ENCODE peak calls at places on chromosomes 13 and 19, in six cellular contexts. Z is GM13977; W is activated CD4-positive, alpha-beta T cell treated with anti-CD3 and anti-CD28 coated beads for 48 hours; Y is SK-N-SH; X is epithelial cell of proximal tubule; B is MCF 10A. K is an unnamed sample.

GRCh38 chr19:33553530-33554310 is 32.1 kb upstream of the PEPD start:
- DNase-seq in Y (no peak), Z (no peak), X (no peak), B (no peak), W (no peak), K (no peak)

GRCh38 chr13:51728275-51728673 is 75.7 kb downstream of the DHRS12 start:
- DNase-seq in X (no peak), Y (no peak), Z (no peak), W (no peak), B (no peak), K (no peak)

GRCh38 chr13:93861818-93862217 is 617.7 kb downstream of the DCT start:
- DNase-seq in Z (no peak), W (no peak), X (peak; percentile 38), B (peak; percentile 40), Y (no peak), K (no peak)

GRCh38 chr13:49400755-49401659 is 42.9 kb downstream of the CAB39L start:
- DNase-seq in W (no peak), X (no peak), Z (peak; percentile 36), B (no peak), Y (peak; percentile 5), K (no peak)

GRCh38 chr13:89401209-89401810 is 1730.1 kb downstream of the SLITRK5 start:
- DNase-seq in W (no peak), B (peak; percentile 81), Z (no peak), Y (no peak), X (peak; percentile 85), K (no peak)

GRCh38 chr19:1490020-1490310 is 185 bp downstream of the PCSK4 start:
- DNase-seq in Y (no peak), B (no peak), Z (no peak), W (no peak), X (no peak), K (no peak)

GRCh38 chr13:109869312-109870237 is 83.2 kb upstream of the IRS2 start:
- DNase-seq in Y (peak; percentile 86), Z (no peak), W (peak; percentile 57), B (no peak), X (peak; percentile 41), K (peak; percentile 67)

GRCh38 chr13:21657538-21657937 is 13.3 kb upstream of the FGF9 start:
- DNase-seq in Y (no peak), W (no peak), Z (no peak), B (peak; percentile 73), X (no peak), K (no peak)

GRCh38 chr13:110774490-110774889 is 61.0 kb downstream of the ING1 start:
- DNase-seq in Z (no peak), X (no peak), W (no peak), B (no peak), Y (no peak), K (no peak)

GRCh38 chr19:16476401-16476800 is 4.6 kb upstream of the EPS15L1 start:
- DNase-seq in W (no peak), X (no peak), Z (no peak), B (no peak), Y (no peak), K (no peak)